ENCODE peak calls at places on chromosomes 12 and 14, in six cellular contexts. R, K, L, Q, F and V are unnamed samples.

GRCh38 chr14:23464700-23465099 is 4.8 kb upstream of the NGDN start:
- DNase-seq in K (no peak), L (no peak), R (no peak), F (no peak), Q (no peak), V (no peak)

GRCh38 chr14:78595797-78596196 is 425.6 kb downstream of the NRXN3 start:
- DNase-seq in F (no peak), L (no peak), R (no peak), Q (no peak), K (no peak), V (no peak)

GRCh38 chr14:93906341-93907329 is 20.5 kb upstream of the FAM181A start:
- DNase-seq in F (peak; percentile 66), R (peak; percentile 43), L (peak; percentile 25), K (peak; percentile 68), Q (no peak), V (peak; percentile 16)

GRCh38 chr12:107304588-107305532 is 211.5 kb upstream of the CRY1 start:
- DNase-seq in L (no peak), K (no peak), Q (peak; percentile 55), F (no peak), R (peak; percentile 24), V (no peak)

GRCh38 chr12:13537623-13538022 is 341.1 kb downstream of the EMP1 start:
- DNase-seq in K (no peak), L (no peak), R (no peak), F (no peak), Q (no peak), V (no peak)

GRCh38 chr14:68639518-68640292 is 153.2 kb downstream of the ZFP36L1 start:
- DNase-seq in F (no peak), Q (no peak), R (no peak), K (no peak), L (no peak), V (no peak)

GRCh38 chr14:95265106-95266094 is 54.3 kb downstream of the CLMN start:
- DNase-seq in K (peak; percentile 68), F (peak; percentile 66), L (peak; percentile 96), Q (peak; percentile 99), R (peak; percentile 100), V (no peak)

GRCh38 chr12:108066583-108067234 is 62.4 kb upstream of the WSCD2 start:
- DNase-seq in F (no peak), Q (no peak), K (no peak), L (no peak), R (no peak), V (no peak)

GRCh38 chr14:29820785-29821184 is 106.9 kb downstream of the PRKD1 start:
- DNase-seq in Q (no peak), L (no peak), R (no peak), F (no peak), K (no peak), V (no peak)

GRCh38 chr14:81132492-81132891 is 88.3 kb downstream of the GTF2A1 start:
- DNase-seq in Q (no peak), F (no peak), K (no peak), R (no peak), L (no peak), V (no peak)

GRCh38 chr12:31970199-31970598 is 11.0 kb downstream of the RESF1 start:
- DNase-seq in R (peak; percentile 5), F (no peak), K (no peak), Q (no peak), L (no peak), V (no peak)

GRCh38 chr12:50215033-50215432 is 47.9 kb upstream of the CERS5 start:
- DNase-seq in F (no peak), L (no peak), R (peak; percentile 39), Q (peak; percentile 70), K (no peak), V (no peak)

GRCh38 chr12:71109834-71110233 is 48.0 kb downstream of the TSPAN8 start:
- DNase-seq in R (no peak), L (no peak), K (no peak), Q (no peak), F (no peak), V (no peak)

GRCh38 chr14:55689971-55690871 is 110.2 kb downstream of the KTN1 start:
- DNase-seq in L (no peak), R (no peak), K (no peak), Q (no peak), F (no peak), V (no peak)

GRCh38 chr14:71754422-71755095 is 177.7 kb upstream of the RGS6 start:
- DNase-seq in Q (no peak), L (no peak), F (no peak), R (no peak), K (no peak), V (no peak)

GRCh38 chr14:96888158-96888557 is 91.0 kb downstream of the VRK1 start:
- DNase-seq in L (no peak), F (no peak), Q (no peak), K (no peak), R (no peak), V (no peak)

GRCh38 chr12:121255433-121255832 is 41.1 kb downstream of the CAMKK2 start:
- DNase-seq in K (no peak), R (no peak), L (no peak), Q (no peak), F (no peak), V (no peak)

GRCh38 chr12:104411826-104412626 is 44.7 kb upstream of the CHST11 start:
- DNase-seq in R (no peak), F (no peak), L (peak; percentile 35), K (no peak), Q (peak; percentile 73), V (no peak)

GRCh38 chr14:74275265-74275841 is 27.4 kb downstream of the ABCD4 start:
- DNase-seq in K (no peak), F (no peak), R (peak; percentile 82), Q (peak; percentile 65), L (peak; percentile 86), V (no peak)

GRCh38 chr12:119835068-119835467 is 42.1 kb downstream of the CIT start:
- DNase-seq in L (no peak), F (no peak), R (no peak), Q (no peak), K (no peak), V (no peak)

DNA sequence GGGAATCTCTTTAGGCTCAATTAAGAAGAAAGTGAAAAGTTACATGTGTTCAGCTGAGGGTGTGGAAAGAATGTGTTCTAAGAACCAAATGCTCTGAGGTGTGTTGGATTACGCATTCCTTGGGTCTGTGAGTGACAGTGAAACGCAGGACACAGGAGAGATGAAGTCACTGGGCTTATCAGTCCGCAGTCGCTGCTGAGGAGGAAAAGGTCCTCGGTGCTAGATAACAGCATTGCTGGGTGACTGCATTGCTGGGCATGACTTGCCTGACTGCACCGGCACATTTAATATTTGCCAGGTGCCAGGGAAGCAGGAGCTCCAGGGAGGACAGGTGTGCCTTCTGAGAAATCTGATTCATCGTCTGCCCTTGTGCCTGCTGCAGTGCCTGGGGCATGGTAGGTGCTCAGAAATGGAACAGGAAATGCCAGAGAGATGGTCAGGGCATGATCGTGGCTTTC is 64.4 kb upstream of the FZD10 start:
- DNase-seq in F (no peak), K (no peak), R (peak; percentile 42), Q (no peak), L (no peak), V (no peak)
- H3K27ac ChIP-seq in F (no peak overlapping the region), K (no peak overlapping the region), R (no peak overlapping the region), Q (no peak overlapping the region), L (no peak overlapping the region), V (no peak overlapping the region)

GRCh38 chr12:24378548-24379011 is 429.1 kb upstream of the SOX5 start:
- DNase-seq in R (no peak), K (no peak), F (no peak), L (peak; percentile 4), Q (peak; percentile 54), V (no peak)
- H3K27ac ChIP-seq in R (no peak overlapping the region), K (no peak overlapping the region), F (no peak overlapping the region), L (no peak overlapping the region), Q (no peak overlapping the region), V (no peak overlapping the region)

DNA sequence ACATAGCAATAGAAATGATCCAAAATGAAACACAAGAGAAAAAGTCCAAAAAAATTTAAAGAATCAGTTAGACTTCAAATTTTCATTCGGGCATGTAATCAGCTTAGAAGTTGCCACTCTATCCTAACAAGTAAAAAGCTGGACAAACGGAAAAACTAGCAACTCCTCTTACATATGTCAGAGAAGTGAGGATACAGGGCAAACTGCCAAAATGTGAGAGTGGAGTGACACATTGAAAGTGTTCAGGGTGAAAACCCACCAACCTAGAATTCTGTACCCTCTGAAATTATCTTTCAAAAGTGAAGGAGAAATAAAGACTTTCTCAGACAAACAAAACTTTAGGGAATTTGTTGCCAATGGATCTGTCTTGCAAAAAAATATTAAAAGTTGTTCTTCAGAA is 42.0 kb upstream of the CHPT1 start:
- DNase-seq in F (no peak), R (no peak), K (no peak), L (no peak), Q (no peak), V (no peak)
- H3K27ac ChIP-seq in F (no peak overlapping the region), R (no peak overlapping the region), K (no peak overlapping the region), L (no peak overlapping the region), Q (no peak overlapping the region), V (no peak overlapping the region)

DNA sequence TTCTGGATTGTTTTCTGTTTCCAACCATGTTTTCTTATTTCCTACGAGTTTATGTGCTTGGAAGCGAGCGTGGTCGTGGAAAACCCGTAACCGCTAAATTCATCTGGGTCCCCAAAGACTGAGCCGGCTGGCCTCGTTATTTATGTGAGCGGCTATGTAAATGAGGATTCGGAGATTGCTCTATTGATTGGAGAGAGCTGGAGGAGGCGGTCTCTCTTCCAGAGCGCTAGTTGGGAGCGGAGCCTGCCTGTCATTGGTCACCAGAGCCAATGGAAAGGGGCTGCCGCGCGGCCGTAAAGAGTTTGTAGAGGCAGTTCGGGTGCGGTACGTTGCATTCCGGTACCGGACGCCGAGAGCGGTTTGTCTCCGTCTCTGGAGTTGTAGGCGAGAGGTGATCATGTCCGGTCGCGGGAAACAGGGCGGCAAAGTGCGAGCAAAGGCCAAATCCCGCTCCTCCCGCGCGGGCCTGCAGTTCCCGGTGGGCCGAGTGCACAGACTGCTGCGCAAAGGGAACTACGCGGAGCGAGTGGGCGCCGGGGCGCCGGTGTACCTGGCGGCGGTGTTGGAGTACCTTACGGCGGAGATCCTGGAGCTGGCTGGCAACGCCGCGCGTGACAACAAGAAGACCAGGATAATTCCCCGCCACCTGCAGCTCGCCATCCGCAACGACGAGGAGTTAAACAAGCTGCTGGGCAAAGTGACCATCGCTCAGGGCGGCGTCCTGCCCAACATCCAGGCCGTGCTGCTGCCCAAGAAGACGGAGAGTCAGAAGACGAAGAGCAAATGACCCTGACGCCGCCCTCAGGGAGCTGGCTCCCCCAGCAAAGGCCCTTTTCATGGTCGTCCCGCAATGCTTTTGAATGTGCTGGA is 29.0 kb downstream of the WBP11 start:
- DNase-seq in F (peak; percentile 93), L (peak; percentile 96), R (peak; percentile 90), Q (peak; percentile 91), K (peak; percentile 96), V (peak; percentile 76)
- H3K27ac ChIP-seq in F (peak overlapping the region; percentile 99), L (peak overlapping the region; percentile 72), R (peak overlapping the region; percentile 89), Q (peak overlapping the region; percentile 80), K (peak overlapping the region; percentile 94), V (peak overlapping the region; percentile 79)

DNA sequence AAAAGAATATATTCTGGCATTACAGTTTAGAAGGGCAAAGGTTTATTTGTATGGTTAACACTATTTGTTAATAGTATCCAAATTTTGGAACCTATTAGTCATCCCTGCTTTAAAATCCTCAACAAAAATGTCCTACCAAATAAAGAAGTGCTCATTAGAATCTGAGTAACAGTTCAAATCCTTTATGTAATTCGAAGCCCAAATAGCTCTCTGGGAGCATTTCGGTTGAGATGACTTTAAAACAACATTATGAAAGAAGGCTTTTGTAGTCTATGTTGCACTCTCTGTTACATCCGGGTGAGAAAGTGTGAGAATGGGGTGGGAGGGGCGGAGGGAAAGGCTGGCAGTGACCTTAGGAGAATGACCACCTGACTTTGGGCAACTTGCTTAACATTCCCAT is 59.7 kb downstream of the SLC38A1 start:
- DNase-seq in F (no peak), Q (peak; percentile 27), R (peak; percentile 55), L (no peak), K (no peak), V (no peak)
- H3K27ac ChIP-seq in F (peak overlapping the region; percentile 74), Q (no peak overlapping the region), R (peak overlapping the region; percentile 87), L (no peak overlapping the region), K (no peak overlapping the region), V (no peak overlapping the region)

GRCh38 chr14:82710257-82710841 is 1176.7 kb upstream of the SEL1L start:
- DNase-seq in K (peak; percentile 72), L (peak; percentile 34), Q (peak; percentile 6), F (peak; percentile 47), R (peak; percentile 16), V (peak; percentile 0)
- H3K27ac ChIP-seq in K (no peak overlapping the region), L (no peak overlapping the region), Q (no peak overlapping the region), F (no peak overlapping the region), R (no peak overlapping the region), V (no peak overlapping the region)